ENCODE peak calls at places on chromosome 5, in eight cellular contexts. One of them, this sample, is unnamed.

GRCh38 chr5:43073597-43074546 is 33.8 kb upstream of the ANXA2R start:
- DNase-seq in spleen: no peak
- DNase-seq in HEK293T: peak
- DNase-seq in GM04504: no peak
- DNase-seq in glutamatergic neuron: no peak
- DNase-seq in naive B cell: peak
- DNase-seq in uterus: no peak
- DNase-seq in neuronal stem cell: no peak
- DNase-seq in this sample: peak

GRCh38 chr5:145791866-145792265 is 43.3 kb downstream of the PRELID2 start:
- DNase-seq in spleen: no peak
- DNase-seq in HEK293T: no peak
- DNase-seq in GM04504: no peak
- DNase-seq in glutamatergic neuron: no peak
- DNase-seq in naive B cell: no peak
- DNase-seq in uterus: no peak
- DNase-seq in neuronal stem cell: no peak
- DNase-seq in this sample: no peak

GRCh38 chr5:131640043-131640856 is 5.2 kb upstream of the RAPGEF6 start:
- DNase-seq in spleen: no peak
- DNase-seq in HEK293T: no peak
- DNase-seq in GM04504: no peak
- DNase-seq in glutamatergic neuron: no peak
- DNase-seq in naive B cell: peak
- DNase-seq in uterus: no peak
- DNase-seq in neuronal stem cell: no peak
- DNase-seq in this sample: no peak

GRCh38 chr5:35743644-35744043 is 113.0 kb upstream of the IL7R start:
- DNase-seq in spleen: no peak
- DNase-seq in HEK293T: no peak
- DNase-seq in GM04504: no peak
- DNase-seq in glutamatergic neuron: no peak
- DNase-seq in naive B cell: no peak
- DNase-seq in uterus: no peak
- DNase-seq in neuronal stem cell: no peak
- DNase-seq in this sample: no peak

GRCh38 chr5:17282283-17283120 is 65.1 kb downstream of the BASP1 start:
- DNase-seq in spleen: peak
- DNase-seq in HEK293T: no peak
- DNase-seq in GM04504: no peak
- DNase-seq in glutamatergic neuron: no peak
- DNase-seq in naive B cell: peak
- DNase-seq in uterus: no peak
- DNase-seq in neuronal stem cell: no peak
- DNase-seq in this sample: no peak

GRCh38 chr5:38383701-38384100 is 125.3 kb downstream of the EGFLAM start:
- DNase-seq in spleen: no peak
- DNase-seq in HEK293T: no peak
- DNase-seq in GM04504: no peak
- DNase-seq in glutamatergic neuron: no peak
- DNase-seq in naive B cell: no peak
- DNase-seq in uterus: no peak
- DNase-seq in neuronal stem cell: no peak
- DNase-seq in this sample: no peak

GRCh38 chr5:54013556-54014157 is 296.7 kb downstream of the ARL15 start:
- DNase-seq in spleen: no peak
- DNase-seq in HEK293T: no peak
- DNase-seq in GM04504: peak
- DNase-seq in glutamatergic neuron: no peak
- DNase-seq in naive B cell: no peak
- DNase-seq in uterus: no peak
- DNase-seq in neuronal stem cell: no peak
- DNase-seq in this sample: no peak

GRCh38 chr5:76688836-76689235 is 27.1 kb upstream of the F2R start:
- DNase-seq in spleen: no peak
- DNase-seq in HEK293T: no peak
- DNase-seq in GM04504: no peak
- DNase-seq in glutamatergic neuron: no peak
- DNase-seq in naive B cell: no peak
- DNase-seq in uterus: no peak
- DNase-seq in neuronal stem cell: no peak
- DNase-seq in this sample: no peak

GRCh38 chr5:40841068-40841805 is at the start of gene CARD6:
- DNase-seq in spleen: no peak
- DNase-seq in HEK293T: no peak
- DNase-seq in GM04504: no peak
- DNase-seq in glutamatergic neuron: no peak
- DNase-seq in naive B cell: peak
- DNase-seq in uterus: no peak
- DNase-seq in neuronal stem cell: no peak
- DNase-seq in this sample: no peak

GRCh38 chr5:43051668-43052067 is 11.5 kb upstream of the ANXA2R start:
- DNase-seq in spleen: no peak
- DNase-seq in HEK293T: no peak
- DNase-seq in GM04504: no peak
- DNase-seq in glutamatergic neuron: no peak
- DNase-seq in naive B cell: no peak
- DNase-seq in uterus: no peak
- DNase-seq in neuronal stem cell: no peak
- DNase-seq in this sample: no peak

GRCh38 chr5:121795511-121795910 is 56.2 kb upstream of the FTMT start:
- DNase-seq in spleen: no peak
- DNase-seq in HEK293T: no peak
- DNase-seq in GM04504: no peak
- DNase-seq in glutamatergic neuron: no peak
- DNase-seq in naive B cell: no peak
- DNase-seq in uterus: no peak
- DNase-seq in neuronal stem cell: no peak
- DNase-seq in this sample: no peak

GRCh38 chr5:34412769-34413168 is 243.4 kb upstream of the RAI14 start:
- DNase-seq in spleen: no peak
- DNase-seq in HEK293T: no peak
- DNase-seq in GM04504: no peak
- DNase-seq in glutamatergic neuron: no peak
- DNase-seq in naive B cell: no peak
- DNase-seq in uterus: no peak
- DNase-seq in neuronal stem cell: no peak
- DNase-seq in this sample: no peak

GRCh38 chr5:100901851-100902341 is 1.2 kb downstream of the ST8SIA4 start:
- DNase-seq in spleen: peak
- DNase-seq in HEK293T: peak
- DNase-seq in GM04504: no peak
- DNase-seq in glutamatergic neuron: no peak
- DNase-seq in naive B cell: peak
- DNase-seq in uterus: no peak
- DNase-seq in neuronal stem cell: peak
- DNase-seq in this sample: no peak